ENCODE peak calls at places on chromosomes 16 and 17, in nine cellular contexts. G is glomerular endothelial cell; B is pancreas; Q is NCI-H2081; L is NCI-H1417; Z is testis; D is NCI-H1436; I is cerebellum; F is activated CD4-positive, alpha-beta T cell treated with anti-CD3 and anti-CD28 coated beads for 4 hours. E is an unnamed sample.

GRCh38 chr17:42878123-42878880 is 22.3 kb upstream of the G6PC1 start:
- DNase-seq in G (no peak), B (no peak), Q (no peak), L (no peak), Z (no peak), D (no peak), I (no peak), F (no peak), E (no peak)

GRCh38 chr17:44223574-44224046 is 4.1 kb upstream of the UBTF start:
- DNase-seq in G (peak; percentile 81), B (peak; percentile 79), Q (no peak), L (no peak), Z (peak; percentile 66), D (no peak), I (peak; percentile 73), F (no peak), E (peak; percentile 77)

GRCh38 chr16:85988306-85988705 is 89.3 kb downstream of the IRF8 start:
- DNase-seq in G (no peak), B (no peak), Q (no peak), L (no peak), Z (no peak), D (no peak), I (no peak), F (no peak), E (no peak)

GRCh38 chr17:57379237-57380054 is 123.1 kb downstream of the MSI2 start:
- DNase-seq in G (no peak), B (no peak), Q (no peak), L (no peak), Z (no peak), D (no peak), I (no peak), F (no peak), E (no peak)

GRCh38 chr17:35645923-35646322 is 58.8 kb downstream of the AP2B1 start:
- DNase-seq in G (no peak), B (no peak), Q (no peak), L (no peak), Z (no peak), D (no peak), I (no peak), F (no peak), E (no peak)

GRCh38 chr16:27428035-27428785 is 26.2 kb downstream of the IL21R start:
- DNase-seq in G (no peak), B (no peak), Q (no peak), L (no peak), Z (peak; percentile 9), D (no peak), I (no peak), F (no peak), E (no peak)

GRCh38 chr16:3907586-3907985 is 27.1 kb upstream of the CREBBP start:
- DNase-seq in G (no peak), B (no peak), Q (no peak), L (peak; percentile 2), Z (no peak), D (peak; percentile 33), I (no peak), F (no peak), E (no peak)

GRCh38 chr16:26606381-26607150 is 460.2 kb upstream of the C16orf82 start:
- DNase-seq in G (no peak), B (no peak), Q (no peak), L (no peak), Z (no peak), D (no peak), I (no peak), F (no peak), E (no peak)

GRCh38 chr16:27312580-27313421 is 973 bp upstream of the IL4R start:
- DNase-seq in G (no peak), B (no peak), Q (no peak), L (no peak), Z (no peak), D (no peak), I (no peak), F (no peak), E (no peak)

GRCh38 chr17:73962308-73962707 is 241.2 kb upstream of the RPL38 start:
- DNase-seq in G (no peak), B (no peak), Q (no peak), L (no peak), Z (no peak), D (no peak), I (no peak), F (no peak), E (no peak)

GRCh38 chr17:62692721-62693431 is 65.4 kb downstream of the MRC2 start:
- DNase-seq in G (no peak), B (no peak), Q (no peak), L (no peak), Z (peak; percentile 36), D (peak; percentile 25), I (no peak), F (no peak), E (no peak)

GRCh38 chr16:48384305-48384981 is 770 bp downstream of the SIAH1 start:
- DNase-seq in G (no peak), B (peak; percentile 58), Q (peak; percentile 39), L (no peak), Z (peak; percentile 77), D (no peak), I (peak; percentile 66), F (no peak), E (peak; percentile 43)

GRCh38 chr16:81641403-81642106 is 137.5 kb upstream of the PLCG2 start:
- DNase-seq in G (no peak), B (peak; percentile 57), Q (peak; percentile 96), L (peak; percentile 56), Z (no peak), D (no peak), I (peak; percentile 34), F (no peak), E (peak; percentile 45)

GRCh38 chr16:4373909-4374742 is 2.5 kb downstream of the VASN start:
- DNase-seq in G (no peak), B (peak; percentile 69), Q (no peak), L (no peak), Z (peak; percentile 93), D (no peak), I (peak; percentile 51), F (no peak), E (no peak)

GRCh38 chr17:62565817-62566216 is 61.7 kb upstream of the MRC2 start:
- DNase-seq in G (no peak), B (no peak), Q (no peak), L (no peak), Z (no peak), D (no peak), I (no peak), F (no peak), E (no peak)

GRCh38 chr16:78122774-78123315 is 23.4 kb downstream of the WWOX start:
- DNase-seq in G (peak; percentile 27), B (no peak), Q (peak; percentile 67), L (peak; percentile 27), Z (peak; percentile 56), D (peak; percentile 70), I (peak; percentile 78), F (peak; percentile 13), E (peak; percentile 85)

GRCh38 chr17:61458491-61459433 is 6.5 kb downstream of the TBX4 start:
- DNase-seq in G (no peak), B (peak; percentile 4), Q (no peak), L (no peak), Z (no peak), D (no peak), I (no peak), F (no peak), E (no peak)

GRCh38 chr17:37671813-37672544 is 28.7 kb upstream of the DDX52 start:
- DNase-seq in G (no peak), B (no peak), Q (no peak), L (peak; percentile 85), Z (no peak), D (no peak), I (no peak), F (no peak), E (no peak)

GRCh38 chr16:59355704-59356103 is 621.6 kb upstream of the GOT2 start:
- DNase-seq in G (no peak), B (no peak), Q (no peak), L (no peak), Z (no peak), D (no peak), I (no peak), F (no peak), E (no peak)

GRCh38 chr16:86261379-86261778 is 248.9 kb upstream of the FOXF1 start:
- DNase-seq in G (no peak), B (no peak), Q (no peak), L (no peak), Z (peak; percentile 36), D (no peak), I (no peak), F (no peak), E (no peak)

GRCh38 chr17:62882878-62883277 is 74.8 kb upstream of the MARCHF10 start:
- DNase-seq in G (no peak), B (no peak), Q (no peak), L (no peak), Z (no peak), D (no peak), I (no peak), F (no peak), E (no peak)

GRCh38 chr17:51739245-51739886 is 419.1 kb downstream of the CA10 start:
- DNase-seq in G (no peak), B (no peak), Q (peak; percentile 91), L (peak; percentile 74), Z (no peak), D (peak; percentile 93), I (no peak), F (no peak), E (no peak)

GRCh38 chr17:82235056-82235774 is 6.4 kb downstream of the SLC16A3 start:
- DNase-seq in G (no peak), B (no peak), Q (no peak), L (no peak), Z (no peak), D (no peak), I (no peak), F (no peak), E (no peak)

GRCh38 chr17:62688398-62689140 is 61.1 kb downstream of the MRC2 start:
- DNase-seq in G (no peak), B (no peak), Q (peak; percentile 63), L (no peak), Z (no peak), D (no peak), I (peak; percentile 55), F (no peak), E (peak; percentile 46)

GRCh38 chr17:82161216-82161615 is 51.4 kb downstream of the CCDC57 start:
- DNase-seq in G (no peak), B (no peak), Q (no peak), L (no peak), Z (no peak), D (no peak), I (no peak), F (no peak), E (no peak)

GRCh38 chr16:57023541-57024249 is 34.3 kb downstream of the NLRC5 start:
- DNase-seq in G (no peak), B (no peak), Q (no peak), L (no peak), Z (no peak), D (no peak), I (no peak), F (peak; percentile 70), E (no peak)

GRCh38 chr17:7307686-7308624 is 527 bp downstream of the EIF5A start:
- DNase-seq in G (no peak), B (peak; percentile 51), Q (peak; percentile 37), L (no peak), Z (peak; percentile 50), D (no peak), I (peak; percentile 47), F (peak; percentile 44), E (no peak)

GRCh38 chr16:67429799-67430503 is 970 bp upstream of the HSD11B2 start:
- DNase-seq in G (no peak), B (no peak), Q (no peak), L (no peak), Z (no peak), D (no peak), I (no peak), F (no peak), E (no peak)